ENCODE peak calls at places on chromosomes 11 and 22, in six cellular contexts. S, X, M, Q, G and L are unnamed samples.

GRCh38 chr11:102312656-102313055 is 4.6 kb upstream of the BIRC3 start:
- DNase-seq in S (peak), X (no peak), M (no peak), Q (no peak), G (no peak), L (no peak)

GRCh38 chr11:94011478-94011877 is 9.7 kb upstream of the HEPHL1 start:
- DNase-seq in S (no peak), X (no peak), M (no peak), Q (no peak), G (no peak), L (no peak)

GRCh38 chr22:37525073-37525745 is 6.0 kb upstream of the CARD10 start:
- DNase-seq in S (peak), X (no peak), M (peak), Q (no peak), G (no peak), L (no peak)

GRCh38 chr11:124285610-124286344 is 28.0 kb downstream of the OR8D1 start:
- DNase-seq in S (peak), X (no peak), M (no peak), Q (no peak), G (no peak), L (no peak)

GRCh38 chr11:7307836-7308235 is 56.1 kb downstream of the SYT9 start:
- DNase-seq in S (no peak), X (no peak), M (no peak), Q (no peak), G (no peak), L (no peak)

GRCh38 chr11:57312511-57313021 is 12.2 kb downstream of the TNKS1BP1 start:
- DNase-seq in S (no peak), X (no peak), M (peak), Q (no peak), G (no peak), L (no peak)

GRCh38 chr22:24494182-24494534 is 974 bp upstream of the UPB1 start:
- DNase-seq in S (no peak), X (no peak), M (no peak), Q (no peak), G (no peak), L (no peak)

GRCh38 chr11:83840326-83840725 is 554.2 kb upstream of the CCDC90B start:
- DNase-seq in S (no peak), X (no peak), M (no peak), Q (no peak), G (no peak), L (no peak)

GRCh38 chr22:38041760-38042584 is 15.2 kb upstream of the PICK1 start:
- DNase-seq in S (no peak), X (no peak), M (no peak), Q (no peak), G (no peak), L (no peak)

GRCh38 chr11:123308077-123308476 is 113.0 kb upstream of the CLMP start:
- DNase-seq in S (peak), X (no peak), M (no peak), Q (no peak), G (no peak), L (no peak)

GRCh38 chr11:68008381-68009337 is 1.5 kb upstream of the ALDH3B1 start:
- DNase-seq in S (no peak), X (no peak), M (peak), Q (no peak), G (no peak), L (no peak)

GRCh38 chr22:20153945-20154344 is 3.1 kb upstream of the CCDC188 start:
- DNase-seq in S (no peak), X (no peak), M (no peak), Q (no peak), G (no peak), L (no peak)

GRCh38 chr11:112455791-112456190 is 195.1 kb upstream of the PLET1 start:
- DNase-seq in S (peak), X (no peak), M (no peak), Q (no peak), G (no peak), L (no peak)

GRCh38 chr11:46207270-46207669 is 70.2 kb upstream of the CREB3L1 start:
- DNase-seq in S (no peak), X (no peak), M (no peak), Q (no peak), G (no peak), L (no peak)

GRCh38 chr11:116239247-116239646 is 533.5 kb downstream of the BUD13 start:
- DNase-seq in S (no peak), X (no peak), M (no peak), Q (no peak), G (no peak), L (no peak)

GRCh38 chr11:13446444-13446843 is 16.6 kb downstream of the BTBD10 start:
- DNase-seq in S (peak), X (no peak), M (no peak), Q (no peak), G (no peak), L (no peak)

GRCh38 chr11:76629853-76630599 is 40.5 kb downstream of the LRRC32 start:
- DNase-seq in S (peak), X (no peak), M (peak), Q (no peak), G (no peak), L (peak)

GRCh38 chr22:37270928-37271650 is 11.2 kb upstream of the CYTH4 start:
- DNase-seq in S (peak), X (no peak), M (no peak), Q (no peak), G (no peak), L (no peak)

GRCh38 chr11:65911682-65912568 is 6.9 kb downstream of the C11orf68 start:
- DNase-seq in S (peak), X (no peak), M (peak), Q (no peak), G (no peak), L (peak)

GRCh38 chr11:122524532-122524882 is 131.0 kb upstream of the UBASH3B start:
- DNase-seq in S (no peak), X (no peak), M (no peak), Q (no peak), G (no peak), L (no peak)

GRCh38 chr11:78811622-78812021 is 237.0 kb upstream of the NARS2 start:
- DNase-seq in S (no peak), X (no peak), M (no peak), Q (no peak), G (no peak), L (no peak)

GRCh38 chr22:21991309-21991596 is 8.7 kb upstream of the TOP3B start:
- DNase-seq in S (no peak), X (no peak), M (no peak), Q (no peak), G (no peak), L (no peak)

GRCh38 chr11:1759151-1759850 is 4.4 kb downstream of the CTSD start:
- DNase-seq in S (no peak), X (no peak), M (peak), Q (no peak), G (no peak), L (no peak)